ENCODE peak calls at places on chromosomes 12 and 14, in five cellular contexts. E is A549, Q is WTC11, B is GM12878, S is HepG2. O is an unnamed sample.

GRCh38 chr14:71380271-71380670 is 473.0 kb downstream of the PCNX1 start:
- DNase-seq in E (no peak), S (no peak), B (no peak), Q (no peak), O (no peak)

GRCh38 chr12:123075591-123076171 is 75.2 kb downstream of the PITPNM2 start:
- DNase-seq in B (no peak), Q (peak), S (peak), E (no peak), O (peak)

GRCh38 chr12:116133609-116134214 is 143.8 kb downstream of the MED13L start:
- DNase-seq in S (no peak), E (no peak), Q (no peak), B (no peak), O (peak)

GRCh38 chr12:116125981-116126566 is 151.4 kb downstream of the MED13L start:
- DNase-seq in S (no peak), B (no peak), E (no peak), Q (no peak), O (peak)

GRCh38 chr12:53989227-53990113 is 4.5 kb downstream of the HOXC10 start:
- DNase-seq in B (peak), E (peak), Q (no peak), S (peak), O (peak)

GRCh38 chr12:57890191-57891120 is 43.9 kb upstream of the CTDSP2 start:
- DNase-seq in E (peak), Q (no peak), B (no peak), S (no peak), O (no peak)

GRCh38 chr14:70658899-70659298 is 17.2 kb downstream of the TTC9 start:
- DNase-seq in S (no peak), E (no peak), Q (no peak), B (no peak), O (no peak)

GRCh38 chr12:57126561-57126960 is 1.7 kb upstream of the LRP1 start:
- DNase-seq in S (no peak), E (no peak), Q (no peak), B (no peak), O (peak)

GRCh38 chr14:92850492-92850891 is 56.4 kb downstream of the GOLGA5 start:
- DNase-seq in E (no peak), B (no peak), S (no peak), Q (no peak), O (no peak)

GRCh38 chr12:1161197-1161596 is 170.2 kb downstream of the ERC1 start:
- DNase-seq in Q (no peak), S (no peak), E (no peak), B (no peak), O (no peak)

GRCh38 chr14:65901595-65901994 is 489.1 kb downstream of the FUT8 start:
- DNase-seq in E (no peak), B (no peak), S (no peak), Q (no peak), O (no peak)

GRCh38 chr12:124510301-124510970 is 57.0 kb downstream of the NCOR2 start:
- DNase-seq in E (peak), S (peak), Q (peak), B (no peak), O (no peak)

GRCh38 chr12:67434653-67435375 is 165.7 kb downstream of the CAND1 start:
- DNase-seq in S (peak), B (no peak), E (peak), Q (no peak), O (no peak)
- TF ChIP-seq ESRRA in S (no peak), B (no peak), E (no peak), Q (no peak), O (no peak)

GRCh38 chr14:41859336-41859735 is 252.7 kb downstream of the LRFN5 start:
- DNase-seq in B (no peak), Q (no peak), E (no peak), S (no peak), O (no peak)
- TF ChIP-seq ESRRA in B (no peak), Q (no peak), E (no peak), S (no peak), O (no peak)

GRCh38 chr12:65967696-65968095 is 143.4 kb downstream of the HMGA2 start:
- DNase-seq in Q (no peak), S (no peak), B (no peak), E (no peak), O (no peak)

GRCh38 chr12:65966852-65967593 is 142.7 kb downstream of the HMGA2 start:
- DNase-seq in E (no peak), Q (no peak), S (no peak), B (no peak), O (no peak)

GRCh38 chr12:65968359-65968758 is 144.1 kb downstream of the HMGA2 start:
- DNase-seq in E (no peak), Q (no peak), B (no peak), S (no peak), O (no peak)

GRCh38 chr12:65962921-65963883 is 138.9 kb downstream of the HMGA2 start:
- DNase-seq in E (peak), S (no peak), Q (peak), B (no peak), O (peak)

DNA sequence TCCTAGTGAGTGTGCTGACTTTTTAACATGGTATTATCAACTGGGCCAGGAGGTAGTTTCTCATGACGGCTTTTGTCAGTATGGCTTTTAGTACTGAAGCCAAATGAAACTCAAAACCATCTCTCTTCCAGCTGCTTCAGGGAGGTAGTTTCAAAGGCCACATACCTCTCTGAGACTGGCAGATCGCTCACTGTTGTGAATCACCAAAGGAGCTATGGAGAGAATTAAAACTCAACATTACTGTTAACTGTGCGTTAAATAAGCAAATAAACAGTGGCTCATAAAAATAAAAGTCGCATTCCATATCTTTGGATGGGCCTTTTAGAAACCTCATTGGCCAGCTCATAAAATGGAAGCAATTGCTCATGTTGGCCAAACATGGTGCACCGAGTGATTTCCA is 141.1 kb downstream of the HMGA2 start:
- DNase-seq in Q (no peak), S (no peak), B (no peak), E (peak), O (no peak)
- TF ChIP-seq ESRRA in Q (no peak), S (no peak), B (no peak), E (no peak), O (no peak)

GRCh38 chr12:101759396-101760047 is 20.3 kb upstream of the SYCP3 start:
- DNase-seq in S (peak), E (peak), B (no peak), Q (no peak), O (peak)
- TF ChIP-seq ESRRA in S (no peak), E (no peak), B (no peak), Q (no peak), O (no peak)

GRCh38 chr14:106564058-106564643 is 1037.8 kb downstream of the TMEM121 start:
- DNase-seq in E (peak), B (no peak), S (peak), Q (no peak), O (peak)
- TF ChIP-seq ESRRA in E (no peak), B (no peak), S (no peak), Q (no peak), O (no peak)

DNA sequence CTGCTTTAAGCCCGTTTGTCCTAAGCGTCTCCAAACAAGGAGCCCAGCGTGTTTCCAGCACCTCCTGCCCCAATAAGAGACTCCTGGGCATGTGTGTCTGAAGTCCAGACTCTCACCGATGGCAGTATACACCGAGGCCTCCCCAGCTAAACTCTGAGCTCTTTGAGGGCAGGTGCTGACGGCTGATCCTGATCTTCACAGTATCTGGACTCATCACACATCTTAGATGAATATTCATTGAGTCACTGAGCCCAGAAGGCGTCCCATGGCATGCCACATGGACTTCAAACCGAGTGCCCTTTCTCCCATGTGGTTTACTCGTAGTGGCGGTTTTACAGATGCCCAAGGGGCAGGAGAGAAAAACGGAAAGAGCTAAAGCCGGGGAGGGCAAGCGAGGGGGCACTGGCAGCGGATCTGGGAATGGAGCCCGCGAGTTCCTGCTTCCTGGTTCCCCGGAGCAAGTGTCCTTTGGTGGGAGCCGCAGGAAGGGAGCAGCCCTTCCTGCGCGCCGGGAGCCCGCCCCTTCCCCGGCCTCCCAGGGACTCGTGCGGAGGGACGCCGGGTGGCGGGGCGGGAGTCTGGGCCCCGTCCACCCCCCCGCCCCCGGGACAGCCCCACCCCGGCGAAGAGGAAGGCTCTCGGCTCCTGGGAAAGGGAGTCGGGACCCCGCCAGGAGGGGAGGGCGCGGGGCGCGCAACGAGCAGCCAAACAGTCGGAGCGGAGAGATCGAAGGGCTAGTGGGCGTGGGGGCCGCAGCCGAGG is 584 bp upstream of the TEAD4 start:
- DNase-seq in S (peak), B (no peak), E (peak), Q (no peak), O (peak)
- TF ChIP-seq ESRRA in S (no peak), B (no peak), E (no peak), Q (no peak), O (no peak)

O was measured in K562.